ENCODE peak calls at places on chromosomes 12 and 14, in four cellular contexts. A, G, F and K are unnamed samples.

GRCh38 chr12:20006856-20007255 is 361.5 kb upstream of the PDE3A start:
- DNase-seq in A (no peak), G (no peak), F (no peak), K (no peak)

GRCh38 chr14:77186911-77187648 is 5.5 kb downstream of the TMEM63C start:
- DNase-seq in A (peak), G (peak), F (peak), K (peak)

GRCh38 chr14:80456200-80456599 is 244.9 kb upstream of the DIO2 start:
- DNase-seq in A (no peak), G (peak), F (no peak), K (peak)

GRCh38 chr12:39103552-39104165 is 198.3 kb upstream of the CPNE8 start:
- DNase-seq in A (peak), G (peak), F (peak), K (peak)

GRCh38 chr14:76924363-76925151 is 98.3 kb downstream of the LRRC74A start:
- DNase-seq in A (peak), G (no peak), F (peak), K (peak)

GRCh38 chr14:68892961-68893360 is 86.1 kb downstream of the ACTN1 start:
- DNase-seq in A (no peak), G (no peak), F (no peak), K (no peak)

GRCh38 chr12:63978519-63978918 is 134.0 kb downstream of the SRGAP1 start:
- DNase-seq in A (no peak), G (peak), F (no peak), K (peak)

GRCh38 chr12:101042211-101042610 is 167.8 kb downstream of the SLC5A8 start:
- DNase-seq in A (no peak), G (no peak), F (no peak), K (no peak)

GRCh38 chr12:44532940-44533339 is 343.2 kb downstream of the NELL2 start:
- DNase-seq in A (no peak), G (no peak), F (no peak), K (no peak)

GRCh38 chr14:103292426-103293374 is 41.3 kb upstream of the EIF5 start:
- DNase-seq in A (peak), G (peak), F (peak), K (peak)

GRCh38 chr14:103293465-103293864 is 40.6 kb upstream of the EIF5 start:
- DNase-seq in A (no peak), G (no peak), F (no peak), K (no peak)

GRCh38 chr14:103290494-103290893 is 43.5 kb upstream of the EIF5 start:
- DNase-seq in A (no peak), G (no peak), F (no peak), K (no peak)

GRCh38 chr14:103290056-103290455 is 44.0 kb upstream of the EIF5 start:
- DNase-seq in A (no peak), G (no peak), F (no peak), K (no peak)

GRCh38 chr14:103290961-103291360 is 43.1 kb upstream of the EIF5 start:
- DNase-seq in A (no peak), G (no peak), F (no peak), K (no peak)
- H3K27ac ChIP-seq in A (no peak), G (no peak), F (no peak), K (no peak)

DNA sequence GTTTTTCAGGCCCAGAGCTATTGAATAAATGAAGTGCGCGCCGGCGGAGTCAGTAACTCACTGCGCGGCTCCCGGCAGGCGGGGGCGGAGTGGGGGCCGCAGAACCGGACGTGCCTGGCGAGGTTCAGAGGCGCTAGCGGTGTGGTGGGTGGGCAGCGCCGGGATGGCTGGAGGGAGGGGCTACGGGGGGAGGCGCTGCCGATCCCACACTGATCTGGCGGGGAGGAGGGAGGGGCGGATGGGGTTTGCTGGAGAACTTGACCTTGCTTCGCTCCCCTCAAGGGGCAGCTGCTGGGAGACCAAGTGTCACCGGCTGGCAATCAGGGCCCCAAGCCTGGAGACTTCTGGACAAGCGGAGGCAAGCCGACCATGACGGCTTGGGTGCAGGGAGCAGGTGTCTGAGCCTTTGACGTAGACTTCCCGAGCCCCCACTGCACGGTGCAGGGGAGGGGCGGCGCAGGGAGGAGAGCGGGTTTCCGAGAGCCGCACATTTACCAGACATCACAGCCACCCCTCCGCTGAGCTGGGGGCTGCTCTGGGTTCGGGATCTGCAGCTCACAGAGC is 174.1 kb upstream of the RTL1 start:
- DNase-seq in A (peak), G (no peak), F (peak), K (no peak)
- TF ChIP-seq EZH2 in A (no peak), G (no peak), F (peak), K (peak)

GRCh38 chr14:92625213-92625612 is 111.6 kb downstream of the RIN3 start:
- DNase-seq in A (no peak), G (peak), F (no peak), K (peak)
- H3K27ac ChIP-seq in A (no peak), G (no peak), F (no peak), K (peak)

DNA sequence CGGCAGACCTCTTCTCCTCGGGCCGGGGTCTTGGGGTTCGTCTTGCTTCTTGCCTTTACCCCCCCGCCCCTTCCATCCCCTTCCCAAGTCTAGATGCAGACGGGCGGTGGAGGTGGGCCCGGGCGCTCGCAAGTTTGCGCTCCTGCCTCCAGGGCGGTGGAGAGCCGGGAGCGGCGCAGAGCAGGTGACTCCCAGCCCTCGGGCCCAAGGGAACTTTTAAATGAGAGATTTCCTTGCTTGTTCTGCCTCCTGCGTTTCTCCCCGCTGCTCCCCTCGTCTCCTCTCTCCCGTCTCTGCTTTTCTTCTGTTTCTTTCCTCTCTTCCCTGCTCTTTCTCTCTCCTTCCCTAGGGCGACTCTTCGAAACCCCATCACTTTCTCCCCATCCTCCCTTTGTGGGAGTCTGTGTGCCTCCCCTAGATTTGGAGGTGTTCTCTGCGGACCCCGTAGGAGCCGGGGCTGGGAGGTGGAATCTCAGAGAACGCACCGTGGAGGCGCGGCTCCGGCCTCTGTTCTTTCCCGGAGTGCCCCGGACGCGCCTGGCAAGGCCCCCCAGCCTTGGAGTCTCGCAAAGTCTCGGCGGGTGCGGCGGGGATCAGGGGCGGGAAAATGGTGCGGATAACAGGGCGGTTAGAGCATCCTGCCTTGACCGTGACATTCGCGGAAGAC is 114.7 kb upstream of the MYL2 start:
- DNase-seq in A (no peak), G (peak), F (peak), K (no peak)
- TF ChIP-seq EZH2 in A (no peak), G (peak), F (peak), K (peak)